ENCODE peak calls at places on chromosomes 11 and 22, in ten cellular contexts. G is NT2/D1; S is tibial nerve; H is lower lobe of right lung; K is pancreas; J is CD8-positive, alpha-beta T cell; T is adrenal gland; N is psoas muscle; M is keratinocyte; C is esophagus squamous epithelium. X is an unnamed sample.
A peak's percentile ranks its signal among the peaks of the same experiment; 100 is the strongest.

GRCh38 chr22:40671796-40672360 is 7.4 kb upstream of the MCHR1 start:
- DNase-seq in H (no peak), G (no peak), N (no peak), T (no peak), C (no peak), M (no peak), S (no peak), K (no peak), J (no peak), X (no peak)

GRCh38 chr11:8328848-8329330 is 65.2 kb upstream of the LMO1 start:
- DNase-seq in J (peak; percentile 18), S (peak; percentile 29), T (peak; percentile 97), M (peak; percentile 83), K (peak; percentile 78), G (peak; percentile 82), H (peak; percentile 80), C (no peak), N (peak; percentile 88), X (no peak)

GRCh38 chr11:112785104-112785503 is 176.1 kb upstream of the NCAM1 start:
- DNase-seq in H (no peak), S (no peak), N (no peak), K (no peak), J (no peak), T (no peak), C (no peak), M (no peak), G (no peak), X (no peak)

GRCh38 chr11:119721129-119722120 is 7.6 kb downstream of the NECTIN1 start:
- DNase-seq in N (peak; percentile 55), J (no peak), T (no peak), G (no peak), H (no peak), C (no peak), K (no peak), M (no peak), S (no peak), X (no peak)

GRCh38 chr11:56890584-56891305 is 98.0 kb upstream of the OR5AK2 start:
- DNase-seq in K (no peak), G (no peak), T (no peak), C (no peak), M (peak; percentile 33), S (no peak), J (no peak), N (no peak), H (no peak), X (no peak)

GRCh38 chr11:132941024-132941646 is 591.2 kb downstream of the OPCML start:
- DNase-seq in T (peak; percentile 28), M (no peak), C (no peak), S (no peak), G (no peak), N (no peak), J (no peak), H (no peak), K (no peak), X (no peak)

GRCh38 chr22:46432164-46433068 is 96.9 kb downstream of the TRMU start:
- DNase-seq in J (peak; percentile 5), N (no peak), M (no peak), C (no peak), S (no peak), G (no peak), T (no peak), H (no peak), K (no peak), X (peak; percentile 45)

GRCh38 chr11:90332415-90332814 is 109.6 kb upstream of the CHORDC1 start:
- DNase-seq in H (no peak), K (no peak), M (no peak), T (no peak), N (no peak), G (no peak), C (no peak), J (no peak), S (no peak), X (no peak)

DNA sequence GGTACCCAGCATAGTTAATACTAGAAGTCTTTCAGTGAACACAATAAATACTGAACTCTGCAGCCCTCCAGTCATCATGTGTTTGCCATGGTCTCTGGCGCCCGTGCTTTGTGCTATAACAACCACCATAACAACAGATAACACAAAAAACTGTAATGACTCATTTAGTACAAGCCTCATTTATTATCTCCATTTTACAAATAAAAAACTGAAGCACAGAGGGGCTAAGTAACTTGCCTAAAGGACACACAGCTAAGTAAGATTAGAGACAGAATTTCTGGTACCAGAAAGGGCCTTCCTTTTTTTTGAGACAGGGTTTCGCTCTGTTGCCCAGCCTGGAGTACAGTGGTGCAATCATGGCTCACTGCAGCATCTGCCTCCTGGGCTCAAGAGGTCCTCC is 19.5 kb downstream of the RBFOX2 start:
- DNase-seq in G (no peak), M (no peak), K (no peak), N (no peak), J (no peak), H (no peak), C (no peak), T (no peak), S (no peak), X (no peak)
- H3K4me1 ChIP-seq in G (no peaks in the 10 kb centered on the region), M (peaks cover 10% of the 10 kb centered on the region), K (peaks cover 17% of the 10 kb centered on the region), N (peaks cover 14% of the 10 kb centered on the region), J (no peaks in the 10 kb centered on the region), H (peaks cover 43% of the 10 kb centered on the region), C (peaks cover 17% of the 10 kb centered on the region), T (no peaks in the 10 kb centered on the region), S (peaks cover 13% of the 10 kb centered on the region), X (no peaks in the 10 kb centered on the region)

DNA sequence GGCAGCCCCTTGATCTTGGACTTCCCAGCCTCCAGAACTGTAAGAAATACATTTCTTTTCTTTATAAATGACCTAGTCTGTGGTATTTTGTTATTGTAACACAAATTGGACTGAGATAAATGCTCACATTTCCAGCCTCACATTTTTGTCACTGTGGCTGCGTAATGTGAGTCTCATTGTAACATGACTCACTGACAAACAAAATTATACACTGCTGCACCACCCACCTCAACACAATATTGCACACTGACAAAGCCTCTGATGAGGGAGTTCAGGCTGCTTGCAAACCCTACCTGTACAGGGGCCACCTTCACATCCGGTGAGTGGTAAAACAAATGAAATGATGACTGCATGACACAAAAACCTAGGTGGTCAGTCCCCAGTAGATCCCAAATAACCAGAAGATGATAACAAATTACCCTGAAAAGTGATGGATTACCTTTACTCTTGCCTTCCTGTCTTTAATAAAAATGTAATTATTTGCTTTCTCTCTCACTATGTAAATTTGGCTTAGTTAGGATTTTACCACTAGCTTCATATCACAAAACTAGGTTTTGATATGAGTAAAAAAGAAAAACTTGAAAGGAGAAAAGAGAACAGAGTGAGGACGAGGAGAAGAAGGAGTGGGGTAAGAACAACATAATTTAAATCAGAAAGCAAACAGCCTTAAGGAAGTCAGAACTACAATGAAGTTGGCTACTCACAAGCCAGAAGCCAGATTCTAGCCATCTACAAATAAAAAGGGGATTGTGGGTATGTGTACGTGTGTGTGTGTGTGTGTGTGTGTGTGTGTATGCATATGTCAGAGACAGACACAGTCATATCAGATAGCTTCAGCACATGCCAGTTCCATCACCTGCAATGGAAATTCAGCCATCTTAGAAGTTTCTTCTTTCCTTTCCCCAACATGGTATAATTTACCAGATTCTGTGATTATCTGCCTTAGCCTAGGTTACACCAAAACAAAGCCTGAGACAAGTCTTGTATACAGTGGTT is 53.4 kb upstream of the SESN3 start:
- DNase-seq in N (no peak), K (no peak), H (no peak), G (no peak), M (no peak), J (no peak), T (no peak), S (no peak), C (no peak), X (no peak)
- H3K4me1 ChIP-seq in N (no peaks in the 10 kb centered on the region), K (no peaks in the 10 kb centered on the region), H (peaks cover 8% of the 10 kb centered on the region), G (no peaks in the 10 kb centered on the region), M (peaks cover 16% of the 10 kb centered on the region), J (no peaks in the 10 kb centered on the region), T (peaks cover 7% of the 10 kb centered on the region), S (no peaks in the 10 kb centered on the region), C (peaks cover 12% of the 10 kb centered on the region), X (no peaks in the 10 kb centered on the region)

DNA sequence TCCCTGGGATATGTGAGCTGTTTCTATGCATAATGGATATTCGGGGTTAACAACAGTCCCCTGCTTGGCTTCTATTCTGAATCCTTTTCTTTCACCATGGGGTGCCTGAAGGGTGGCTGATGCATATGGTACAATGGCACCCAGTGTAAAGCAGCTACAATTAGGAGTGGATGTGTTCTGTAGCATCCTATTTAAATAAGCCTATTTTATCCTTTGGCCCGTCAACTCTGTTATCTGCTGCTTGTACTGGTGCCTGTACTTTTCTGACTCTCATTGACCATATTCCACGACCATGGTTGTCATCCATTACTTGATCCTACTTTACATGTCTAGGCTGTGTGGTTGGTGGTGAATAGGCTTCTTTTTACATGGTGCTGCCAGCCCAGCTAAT is 1.3 kb downstream of the TUG1 start:
- DNase-seq in G (no peak), C (no peak), N (no peak), T (no peak), M (no peak), H (no peak), K (no peak), J (no peak), S (no peak), X (no peak)
- H3K4me1 ChIP-seq in G (no peaks in the 10 kb centered on the region), C (peaks cover 19% of the 10 kb centered on the region), N (peaks cover 32% of the 10 kb centered on the region), T (peaks cover 8% of the 10 kb centered on the region), M (peaks cover 14% of the 10 kb centered on the region), H (peaks cover 35% of the 10 kb centered on the region), K (peaks cover 18% of the 10 kb centered on the region), J (peaks cover 21% of the 10 kb centered on the region), S (no peaks in the 10 kb centered on the region), X (peaks cover 39% of the 10 kb centered on the region)

DNA sequence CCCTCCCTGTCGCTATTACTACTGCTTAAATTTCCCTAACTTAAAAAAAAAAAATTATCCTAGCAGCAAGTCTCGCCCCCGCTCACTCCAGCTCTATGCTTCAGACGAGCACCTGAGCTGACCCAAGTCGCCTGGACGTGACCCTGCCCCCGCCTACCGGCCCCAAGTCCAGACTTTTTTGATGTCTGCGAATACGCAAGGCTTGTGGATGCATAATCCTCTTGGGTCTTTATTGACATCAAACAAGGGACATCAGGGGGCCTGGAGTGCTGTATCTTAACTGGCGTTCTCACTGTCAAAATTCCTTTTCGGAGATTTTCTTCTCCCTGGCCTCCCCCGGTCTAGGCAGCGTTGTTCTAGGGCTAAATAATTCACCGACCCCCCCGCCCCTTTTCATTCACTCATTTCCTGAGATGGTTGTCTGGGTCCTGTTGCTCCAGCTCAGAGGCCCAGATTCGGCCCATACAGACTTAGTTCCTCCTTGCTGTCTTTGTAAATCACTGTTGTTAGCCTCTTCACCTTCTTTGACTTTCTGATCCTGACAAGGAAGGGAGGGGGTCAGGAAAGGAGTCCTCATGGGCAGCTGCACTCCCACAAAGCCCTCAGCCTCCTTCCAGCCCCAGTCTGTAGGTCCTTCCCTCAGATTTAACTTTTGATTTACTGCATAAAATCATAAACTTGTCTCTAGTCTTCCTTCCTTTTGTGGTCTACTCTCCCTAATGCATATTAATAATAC is 596 bp upstream of the LRP4 start:
- DNase-seq in H (no peak), J (no peak), S (no peak), K (no peak), M (no peak), N (no peak), T (no peak), G (peak; percentile 39), C (no peak), X (no peak)
- H3K4me1 ChIP-seq in H (peaks cover 31% of the 10 kb centered on the region), J (peaks cover 22% of the 10 kb centered on the region), S (peaks cover 20% of the 10 kb centered on the region), K (no peaks in the 10 kb centered on the region), M (peaks cover 46% of the 10 kb centered on the region), N (peaks cover 40% of the 10 kb centered on the region), T (peaks cover 16% of the 10 kb centered on the region), G (peaks cover 11% of the 10 kb centered on the region), C (peaks cover 35% of the 10 kb centered on the region), X (peaks cover 25% of the 10 kb centered on the region)

X was measured in CD4-positive, alpha-beta memory T cell.